ENCODE peak calls at places on chromosomes 1 and 21, in five cellular contexts. U is mesenchymal stem cell, Q is H1, S is hepatocyte, O is MM.1S. F is an unnamed sample. For H3K9me3, the result is how much of the 10 kb centered on the place peaks cover.

GRCh38 chr1:42765832-42766722 is 751 bp downstream of the P3H1 start:
- DNase-seq in U (peak), Q (peak), S (peak), O (peak), F (peak)

GRCh38 chr1:154410185-154410827 is 5.2 kb downstream of the IL6R start:
- DNase-seq in U (no peak), Q (no peak), S (no peak), O (no peak), F (no peak)

GRCh38 chr1:67308136-67308535 is 463 bp downstream of the IL12RB2 start:
- DNase-seq in U (no peak), Q (peak), S (no peak), O (no peak), F (no peak)

GRCh38 chr1:156963621-156964020 is 43.2 kb downstream of the LRRC71 start:
- DNase-seq in U (no peak), Q (no peak), S (no peak), O (no peak), F (no peak)

GRCh38 chr1:107523736-107524135 is 382.9 kb downstream of the NTNG1 start:
- DNase-seq in U (no peak), Q (no peak), S (no peak), O (no peak), F (no peak)

GRCh38 chr1:8448906-8449661 is 131.2 kb downstream of the SLC45A1 start:
- DNase-seq in U (peak), Q (no peak), S (no peak), O (no peak), F (no peak)

GRCh38 chr1:153888518-153888917 is 34.3 kb downstream of the GATAD2B start:
- DNase-seq in U (peak), Q (no peak), S (no peak), O (peak), F (no peak)

GRCh38 chr1:200673952-200674823 is 4.5 kb upstream of the DDX59 start:
- DNase-seq in U (peak), Q (no peak), S (no peak), O (no peak), F (no peak)

GRCh38 chr1:24321712-24322635 is 2.8 kb downstream of the GRHL3 start:
- DNase-seq in U (peak), Q (no peak), S (peak), O (peak), F (peak)

GRCh38 chr1:116544588-116545358 is 26.1 kb downstream of the CD58 start:
- DNase-seq in U (no peak), Q (no peak), S (no peak), O (no peak), F (no peak)

GRCh38 chr1:60130703-60131102 is 57.1 kb upstream of the C1orf87 start:
- DNase-seq in U (no peak), Q (no peak), S (no peak), O (no peak), F (no peak)

GRCh38 chr1:21818661-21819060 is 6.6 kb downstream of the LDLRAD2 start:
- DNase-seq in U (peak), Q (no peak), S (peak), O (peak), F (no peak)

GRCh38 chr1:221823149-221823548 is 81.3 kb upstream of the DUSP10 start:
- DNase-seq in U (no peak), Q (no peak), S (no peak), O (no peak), F (no peak)

GRCh38 chr21:38478782-38479181 is 19.5 kb downstream of the ERG start:
- DNase-seq in U (peak), Q (no peak), S (no peak), O (peak), F (no peak)

GRCh38 chr1:208243522-208243850 is 698 bp downstream of the PLXNA2 start:
- DNase-seq in U (no peak), Q (peak), S (no peak), O (peak), F (no peak)

GRCh38 chr1:117587479-117588356 is 18.1 kb upstream of the TENT5C start:
- DNase-seq in U (no peak), Q (no peak), S (no peak), O (no peak), F (no peak)
- H3K9me3 ChIP-seq in U (under half), Q (under half), S (under half), O (under half), F (under half)

GRCh38 chr1:184152502-184152901 is 101.0 kb downstream of the TSEN15 start:
- DNase-seq in U (peak), Q (no peak), S (no peak), O (no peak), F (no peak)

GRCh38 chr1:184146202-184146601 is 94.7 kb downstream of the TSEN15 start:
- DNase-seq in U (no peak), Q (no peak), S (no peak), O (no peak), F (no peak)

GRCh38 chr1:184153731-184154130 is 102.2 kb downstream of the TSEN15 start:
- DNase-seq in U (no peak), Q (no peak), S (no peak), O (no peak), F (no peak)

GRCh38 chr1:184152944-184153343 is 101.4 kb downstream of the TSEN15 start:
- DNase-seq in U (peak), Q (no peak), S (no peak), O (no peak), F (no peak)

GRCh38 chr1:184150776-184151531 is 99.4 kb downstream of the TSEN15 start:
- DNase-seq in U (peak), Q (no peak), S (no peak), O (no peak), F (no peak)
- H3K27ac ChIP-seq in U (peak), Q (no peak), S (no peak), O (no peak), F (no peak)

GRCh38 chr1:52659851-52660596 is 27.1 kb downstream of the SHISAL2A start:
- DNase-seq in U (no peak), Q (no peak), S (no peak), O (no peak), F (no peak)
- H2AFZ ChIP-seq in U (no peak), Q (peak), S (no peak), O (no peak), F (no peak)

GRCh38 chr1:40449684-40450490 is at the start of gene ZFP69B:
- DNase-seq in U (peak), Q (peak), S (peak), O (peak), F (peak)
- H3K9me3 ChIP-seq in U (under half), Q (under half), S (under half), O (under half), F (under half)

GRCh38 chr1:23013657-23014056 is 2.0 kb downstream of the TEX46 start:
- DNase-seq in U (no peak), Q (no peak), S (no peak), O (no peak), F (peak)
- H3K27ac ChIP-seq in U (no peak), Q (no peak), S (no peak), O (no peak), F (no peak)

GRCh38 chr1:172931846-172932245 is 118.9 kb downstream of the TNFSF18 start:
- DNase-seq in U (no peak), Q (no peak), S (no peak), O (no peak), F (no peak)
- H2AFZ ChIP-seq in U (no peak), Q (no peak), S (no peak), O (no peak), F (no peak)